ENCODE peak calls at places on chromosome 7, in six cellular contexts. One of them, this sample, is unnamed.

GRCh38 chr7:135712796-135713195 is 15.2 kb downstream of the SLC13A4 start:
- DNase-seq in HuH-7.5: no peak
- DNase-seq in WERI-Rb-1: no peak
- DNase-seq in frontal cortex: no peak
- DNase-seq in H7: no peak
- DNase-seq in body of pancreas: no peak
- DNase-seq in this sample: no peak

GRCh38 chr7:50287121-50287520 is 17.4 kb upstream of the IKZF1 start:
- DNase-seq in HuH-7.5: no peak
- DNase-seq in WERI-Rb-1: no peak
- DNase-seq in frontal cortex: no peak
- DNase-seq in H7: no peak
- DNase-seq in body of pancreas: no peak
- DNase-seq in this sample: no peak

GRCh38 chr7:45876519-45876918 is 3.6 kb upstream of the CCDC201 start:
- DNase-seq in HuH-7.5: no peak
- DNase-seq in WERI-Rb-1: no peak
- DNase-seq in frontal cortex: no peak
- DNase-seq in H7: no peak
- DNase-seq in body of pancreas: no peak
- DNase-seq in this sample: no peak

GRCh38 chr7:156780724-156781455 is 112.1 kb downstream of the LMBR1 start:
- DNase-seq in HuH-7.5: no peak
- DNase-seq in WERI-Rb-1: no peak
- DNase-seq in frontal cortex: no peak
- DNase-seq in H7: no peak
- DNase-seq in body of pancreas: no peak
- DNase-seq in this sample: no peak

GRCh38 chr7:99362801-99363200 is 11.7 kb upstream of the ARPC1B start:
- DNase-seq in HuH-7.5: no peak
- DNase-seq in WERI-Rb-1: no peak
- DNase-seq in frontal cortex: no peak
- DNase-seq in H7: no peak
- DNase-seq in body of pancreas: no peak
- DNase-seq in this sample: no peak

GRCh38 chr7:149884016-149884415 is 10.2 kb downstream of the ATP6V0E2 start:
- DNase-seq in HuH-7.5: peak; percentile 1
- DNase-seq in WERI-Rb-1: no peak
- DNase-seq in frontal cortex: no peak
- DNase-seq in H7: no peak
- DNase-seq in body of pancreas: peak; percentile 68
- DNase-seq in this sample: peak; percentile 33

GRCh38 chr7:140506788-140507464 is 27.6 kb upstream of the MKRN1 start:
- DNase-seq in HuH-7.5: no peak
- DNase-seq in WERI-Rb-1: peak; percentile 82
- DNase-seq in frontal cortex: peak; percentile 34
- DNase-seq in H7: peak; percentile 73
- DNase-seq in body of pancreas: peak; percentile 15
- DNase-seq in this sample: no peak

GRCh38 chr7:151017953-151018420 is 6.3 kb downstream of the ATG9B start:
- DNase-seq in HuH-7.5: peak; percentile 93
- DNase-seq in WERI-Rb-1: peak; percentile 84
- DNase-seq in frontal cortex: peak; percentile 75
- DNase-seq in H7: peak; percentile 96
- DNase-seq in body of pancreas: peak; percentile 69
- DNase-seq in this sample: peak; percentile 79

GRCh38 chr7:17131983-17132655 is 166.3 kb upstream of the AHR start:
- DNase-seq in HuH-7.5: no peak
- DNase-seq in WERI-Rb-1: no peak
- DNase-seq in frontal cortex: no peak
- DNase-seq in H7: no peak
- DNase-seq in body of pancreas: no peak
- DNase-seq in this sample: no peak

GRCh38 chr7:18475488-18475887 is 20.1 kb upstream of the HDAC9 start:
- DNase-seq in HuH-7.5: no peak
- DNase-seq in WERI-Rb-1: no peak
- DNase-seq in frontal cortex: no peak
- DNase-seq in H7: no peak
- DNase-seq in body of pancreas: no peak
- DNase-seq in this sample: no peak

GRCh38 chr7:15400440-15400839 is 161.4 kb downstream of the AGMO start:
- DNase-seq in HuH-7.5: no peak
- DNase-seq in WERI-Rb-1: no peak
- DNase-seq in frontal cortex: no peak
- DNase-seq in H7: no peak
- DNase-seq in body of pancreas: no peak
- DNase-seq in this sample: no peak

This sample was measured in colonic mucosa.